ENCODE peak calls at places on chromosomes 7 and 10, in nine cellular contexts. I, W, M, A, N, H, C, V and T are unnamed samples.

GRCh38 chr10:105024184-105024583 is 383.1 kb downstream of the SORCS3 start:
- DNase-seq in H (no peak), W (no peak), C (no peak), M (no peak), N (no peak), V (no peak), I (no peak), A (no peak), T (no peak)

GRCh38 chr7:75798770-75799169 is 14.8 kb downstream of the CCL24 start:
- DNase-seq in V (no peak), W (peak; percentile 16), C (no peak), H (no peak), N (peak; percentile 32), A (no peak), M (no peak), I (no peak), T (no peak)

GRCh38 chr7:3673524-3673923 is 372.5 kb downstream of the SDK1 start:
- DNase-seq in N (peak; percentile 50), M (no peak), V (no peak), A (no peak), W (peak; percentile 23), I (peak; percentile 19), C (no peak), H (peak; percentile 59), T (no peak)

GRCh38 chr7:46368871-46369270 is 447.8 kb upstream of the IGFBP3 start:
- DNase-seq in A (no peak), V (no peak), I (no peak), M (no peak), C (no peak), W (no peak), N (no peak), H (no peak), T (no peak)

GRCh38 chr10:89301721-89302445 is at the start of gene IFIT2:
- DNase-seq in A (no peak), M (no peak), N (peak; percentile 47), I (peak; percentile 37), W (peak; percentile 15), V (no peak), H (peak; percentile 39), C (no peak), T (peak; percentile 37)

GRCh38 chr7:112292162-112292561 is 85.7 kb downstream of the ZNF277 start:
- DNase-seq in M (no peak), N (no peak), H (no peak), C (no peak), V (no peak), A (no peak), W (no peak), I (no peak), T (no peak)

GRCh38 chr7:18958627-18959026 is 158.8 kb downstream of the TWIST1 start:
- DNase-seq in H (no peak), V (no peak), I (no peak), N (no peak), C (no peak), W (no peak), A (no peak), M (no peak), T (no peak)

GRCh38 chr10:44995914-44996633 is 4.6 kb upstream of the ZNF22 start:
- DNase-seq in N (no peak), W (peak; percentile 94), I (no peak), M (peak; percentile 91), H (peak; percentile 71), C (peak; percentile 81), A (peak; percentile 79), V (no peak), T (peak; percentile 79)

DNA sequence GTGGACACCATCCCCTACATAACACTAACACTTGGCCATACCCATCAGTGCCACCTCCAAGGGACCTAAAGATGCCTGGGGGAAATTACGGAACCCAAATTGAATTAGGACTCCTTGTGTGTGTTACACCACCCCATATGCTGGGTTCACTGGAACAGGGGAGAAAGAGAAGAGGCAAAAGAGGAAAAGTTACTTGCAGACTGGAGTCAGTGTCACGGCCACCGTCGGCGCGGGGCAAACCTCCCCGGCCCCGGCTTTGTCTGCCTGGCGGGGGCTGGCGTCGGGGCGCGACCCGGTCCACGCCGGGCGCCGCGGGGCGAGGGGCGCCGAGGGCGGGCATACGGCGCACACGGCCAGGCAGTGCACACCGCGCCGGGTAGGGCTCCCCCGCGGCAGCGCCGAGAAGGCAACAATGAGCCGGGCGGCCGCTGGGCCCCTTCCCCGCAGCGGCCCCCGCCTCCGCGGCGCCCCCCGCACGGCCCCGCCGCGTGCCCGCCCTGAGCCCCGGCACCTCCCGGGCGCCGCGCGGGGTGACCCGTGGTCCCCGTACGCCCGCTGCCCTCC is 171.1 kb downstream of the FAM107B start:
- DNase-seq in M (no peak), N (no peak), W (no peak), V (peak; percentile 89), H (no peak), A (no peak), I (no peak), C (no peak), T (no peak)
- TF ChIP-seq EP300 in M (no peak), N (no peak), W (no peak), V (no peak), H (no peak), A (no peak), I (no peak), C (no peak), T (no peak)

GRCh38 chr10:69449841-69450240 is 1.4 kb upstream of the TSPAN15 start:
- DNase-seq in C (no peak), N (peak; percentile 83), I (peak; percentile 95), M (peak; percentile 82), A (peak; percentile 63), V (no peak), H (peak; percentile 69), W (peak; percentile 73), T (no peak)

GRCh38 chr10:69453759-69454158 is 2.5 kb downstream of the TSPAN15 start:
- DNase-seq in C (no peak), A (no peak), M (peak; percentile 68), H (peak; percentile 84), N (no peak), I (no peak), V (no peak), W (no peak), T (no peak)

GRCh38 chr10:69451784-69452251 is 553 bp downstream of the TSPAN15 start:
- DNase-seq in I (peak; percentile 44), N (peak; percentile 84), C (no peak), V (peak; percentile 92), M (peak; percentile 72), W (no peak), A (no peak), H (peak; percentile 87), T (no peak)

GRCh38 chr10:69452676-69453415 is 1.6 kb downstream of the TSPAN15 start:
- DNase-seq in C (no peak), H (no peak), I (no peak), M (peak; percentile 50), W (no peak), V (no peak), N (no peak), A (no peak), T (no peak)

DNA sequence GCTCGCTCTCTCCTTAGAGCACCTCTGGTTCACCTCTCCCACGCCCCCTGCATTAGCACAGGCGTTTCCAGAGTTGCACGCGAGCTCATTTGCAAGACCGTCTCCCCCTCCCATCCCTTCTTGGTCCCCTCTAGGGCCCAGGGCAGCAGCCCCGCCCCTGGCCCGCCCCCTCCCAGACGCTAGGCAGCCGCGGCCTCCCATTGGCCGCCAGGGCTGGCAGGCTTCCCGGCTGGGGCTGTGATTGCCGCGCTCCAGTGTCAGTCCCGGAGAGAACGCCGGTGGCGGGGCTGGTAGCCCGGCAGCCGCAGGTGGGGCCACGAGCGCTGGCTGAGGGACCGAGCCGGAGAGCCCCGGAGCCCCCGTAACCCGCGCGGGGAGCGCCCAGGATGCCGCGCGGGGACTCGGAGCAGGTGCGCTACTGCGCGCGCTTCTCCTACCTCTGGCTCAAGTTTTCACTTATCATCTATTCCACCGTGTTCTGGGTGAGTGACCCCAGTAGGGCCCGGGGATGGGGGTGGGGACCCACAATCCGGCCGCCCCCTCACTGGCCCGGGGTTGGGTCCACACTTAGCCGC is at the start of gene TSPAN15:
- DNase-seq in C (no peak), H (peak; percentile 95), I (peak; percentile 94), W (peak; percentile 68), V (peak; percentile 97), M (peak; percentile 95), A (peak; percentile 72), N (peak; percentile 95), T (peak; percentile 70)
- H3K4me1 ChIP-seq in C (peaks cover 59% of the 10 kb centered on the region), H (peaks cover 99% of the 10 kb centered on the region), I (peaks cover 74% of the 10 kb centered on the region), W (peaks cover 47% of the 10 kb centered on the region), V (peaks cover 62% of the 10 kb centered on the region), M (peaks cover 72% of the 10 kb centered on the region), A (peaks cover 12% of the 10 kb centered on the region), N (peaks cover 80% of the 10 kb centered on the region), T (peaks cover 6% of the 10 kb centered on the region)

GRCh38 chr10:33126742-33127141 is 168.7 kb upstream of the ITGB1 start:
- DNase-seq in W (no peak), I (no peak), V (no peak), N (no peak), A (no peak), M (no peak), H (no peak), C (no peak), T (no peak)

GRCh38 chr10:33126118-33126517 is 168.1 kb upstream of the ITGB1 start:
- DNase-seq in I (no peak), H (no peak), A (no peak), W (no peak), V (no peak), C (no peak), N (no peak), M (no peak), T (no peak)

GRCh38 chr10:33123680-33124079 is 165.7 kb upstream of the ITGB1 start:
- DNase-seq in A (no peak), I (no peak), H (no peak), W (no peak), V (no peak), C (no peak), M (no peak), N (no peak), T (no peak)

GRCh38 chr10:33127622-33128021 is 169.6 kb upstream of the ITGB1 start:
- DNase-seq in M (no peak), I (no peak), H (no peak), W (no peak), V (no peak), A (no peak), N (no peak), C (no peak), T (no peak)

GRCh38 chr10:33125522-33125921 is 167.5 kb upstream of the ITGB1 start:
- DNase-seq in A (no peak), N (no peak), M (no peak), H (no peak), I (no peak), W (no peak), C (no peak), V (no peak), T (no peak)
- H3K27ac ChIP-seq in A (peak overlapping the region; percentile 21), N (no peak overlapping the region), M (no peak overlapping the region), H (peak overlapping the region; percentile 2), I (peak overlapping the region; percentile 95), W (no peak overlapping the region), C (peak overlapping the region; percentile 50), V (peak overlapping the region; percentile 78), T (no peak overlapping the region)

GRCh38 chr10:59536576-59537014 is 173.1 kb downstream of the SLC16A9 start:
- DNase-seq in A (no peak), V (no peak), C (no peak), H (no peak), W (no peak), N (no peak), I (no peak), M (peak; percentile 70), T (peak; percentile 39)
- TF ChIP-seq EP300 in A (no peak), V (no peak), C (no peak), H (no peak), W (no peak), N (peak; percentile 14), I (no peak), M (peak; percentile 50), T (no peak)